ENCODE peak calls at places on chromosomes 4 and X, in seven cellular contexts. S is stomach, C is HCT116, P is transverse colon, R is upper lobe of left lung, N is SK-N-SH, W is sigmoid colon. B is an unnamed sample.

GRCh38 chrX:104647084-104647483 is 81.1 kb downstream of the IL1RAPL2 start:
- DNase-seq in C (no peak), S (no peak), P (no peak), W (no peak), R (no peak), N (no peak), B (no peak)

GRCh38 chr4:170589597-170590191 is 499.9 kb upstream of the AADAT start:
- DNase-seq in N (peak; percentile 41), P (no peak), S (no peak), C (peak; percentile 51), R (no peak), W (no peak), B (no peak)

GRCh38 chr4:85659626-85660213 is 184.8 kb downstream of the ARHGAP24 start:
- DNase-seq in C (no peak), R (no peak), N (no peak), W (no peak), P (no peak), S (no peak), B (no peak)

GRCh38 chr4:141636771-141637460 is 533 bp downstream of the IL15 start:
- DNase-seq in C (peak; percentile 18), R (peak; percentile 34), P (peak; percentile 64), N (peak; percentile 81), W (peak; percentile 67), S (peak; percentile 58), B (no peak)

GRCh38 chr4:157043131-157043530 is 32.8 kb upstream of the GLRB start:
- DNase-seq in P (no peak), W (no peak), N (peak; percentile 4), C (no peak), S (no peak), R (no peak), B (no peak)

GRCh38 chr4:176653406-176654220 is 139.1 kb downstream of the VEGFC start:
- DNase-seq in W (no peak), S (no peak), P (no peak), N (no peak), R (no peak), C (no peak), B (no peak)

GRCh38 chrX:17741123-17741511 is 3.8 kb downstream of the SCML1 start:
- DNase-seq in W (no peak), S (no peak), C (no peak), R (no peak), P (peak; percentile 22), N (no peak), B (no peak)

GRCh38 chrX:148043456-148043855 is 62.3 kb downstream of the FMR1NB start:
- DNase-seq in P (no peak), N (no peak), R (no peak), C (no peak), W (no peak), S (no peak), B (no peak)

GRCh38 chr4:5036239-5036638 is 15.0 kb upstream of the STK32B start:
- DNase-seq in R (no peak), P (no peak), S (no peak), W (no peak), C (no peak), N (no peak), B (no peak)

GRCh38 chrX:68732906-68733493 is 85.5 kb downstream of the STARD8 start:
- DNase-seq in R (peak; percentile 63), N (peak; percentile 69), S (peak; percentile 71), W (peak; percentile 78), P (peak; percentile 61), C (peak; percentile 35), B (no peak)

GRCh38 chr4:138269175-138269574 is 27.0 kb upstream of the SLC7A11 start:
- DNase-seq in W (no peak), P (no peak), N (no peak), C (no peak), S (no peak), R (no peak), B (no peak)

GRCh38 chrX:16665089-16665488 is 15.1 kb downstream of the S100G start:
- DNase-seq in C (no peak), W (no peak), S (no peak), N (no peak), P (no peak), R (no peak), B (no peak)

GRCh38 chr4:13530823-13531608 is 13.3 kb downstream of the NKX3-2 start:
- DNase-seq in S (no peak), C (no peak), W (peak; percentile 49), R (no peak), N (peak; percentile 22), P (no peak), B (no peak)

GRCh38 chr4:90293320-90293719 is 166.1 kb downstream of the CCSER1 start:
- DNase-seq in P (no peak), W (no peak), S (no peak), C (no peak), N (no peak), R (no peak), B (no peak)

GRCh38 chrX:109714340-109714958 is 18.6 kb downstream of the ACSL4 start:
- DNase-seq in N (no peak), W (no peak), P (no peak), S (no peak), R (no peak), C (peak; percentile 15), B (no peak)

GRCh38 chr4:155828628-155829027 is 37.4 kb downstream of the ASIC5 start:
- DNase-seq in P (no peak), W (no peak), S (no peak), N (no peak), R (no peak), C (no peak), B (no peak)

GRCh38 chr4:38275331-38275821 is 315.2 kb downstream of the PTTG2 start:
- DNase-seq in N (no peak), R (peak; percentile 87), P (no peak), S (no peak), W (no peak), C (peak; percentile 37), B (no peak)

GRCh38 chrX:69493193-69493592 is 10.9 kb upstream of the NALF2 start:
- DNase-seq in N (peak; percentile 45), C (peak; percentile 33), P (peak; percentile 22), S (peak; percentile 43), R (no peak), W (no peak), B (no peak)

GRCh38 chrX:150476183-150476699 is 92.2 kb upstream of the MTM1 start:
- DNase-seq in N (no peak), P (no peak), C (no peak), R (no peak), S (no peak), W (no peak), B (no peak)

GRCh38 chr4:2734618-2735017 is 21.5 kb downstream of the TNIP2 start:
- DNase-seq in C (no peak), R (no peak), S (no peak), N (no peak), P (no peak), W (no peak), B (no peak)

GRCh38 chr4:20512053-20512810 is 188.0 kb upstream of the PACRGL start:
- DNase-seq in S (no peak), W (no peak), N (no peak), C (no peak), R (no peak), P (no peak), B (no peak)

GRCh38 chrX:16022580-16023170 is 100.7 kb upstream of the GRPR start:
- DNase-seq in C (peak; percentile 15), P (no peak), W (no peak), R (no peak), S (no peak), N (no peak), B (no peak)

GRCh38 chr4:123588631-123589223 is 192.1 kb downstream of the SPRY1 start:
- DNase-seq in P (peak; percentile 18), R (no peak), S (no peak), C (no peak), W (no peak), N (no peak), B (no peak)

GRCh38 chrX:20514358-20514757 is 247.6 kb upstream of the RPS6KA3 start:
- DNase-seq in N (no peak), S (no peak), C (peak; percentile 58), P (no peak), R (peak; percentile 28), W (no peak), B (no peak)

GRCh38 chr4:109939153-109939552 is 26.5 kb downstream of the EGF start:
- DNase-seq in P (no peak), C (no peak), S (no peak), W (no peak), R (no peak), N (no peak), B (no peak)
- TF ChIP-seq POLR2AphosphoS5 in P (no peak), C (no peak), S (no peak), W (no peak), R (no peak), N (no peak), B (no peak)

DNA sequence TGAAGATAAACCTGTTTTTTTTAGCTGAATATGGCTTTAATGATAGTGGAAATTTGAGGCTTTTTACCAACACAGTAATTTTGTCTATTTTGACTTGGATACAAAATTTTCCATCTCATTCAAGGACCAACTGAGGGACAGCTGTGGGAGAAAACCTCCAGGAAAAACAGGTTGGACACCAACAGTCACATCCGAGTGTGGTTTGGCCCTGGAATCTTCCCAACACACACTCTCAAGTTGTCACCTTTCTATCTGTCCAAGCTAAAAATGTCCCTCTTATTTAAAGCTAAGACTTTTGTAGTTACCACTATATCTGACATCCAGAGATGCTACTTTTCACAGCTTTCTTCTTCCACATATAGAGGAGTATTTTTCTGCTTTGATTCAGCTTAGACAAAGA is 404.9 kb downstream of the PCDH7 start:
- DNase-seq in S (no peak), C (no peak), N (no peak), P (no peak), W (no peak), R (no peak), B (no peak)
- TF ChIP-seq CTCF in S (no peak), C (no peak), N (no peak), P (no peak), W (no peak), R (no peak), B (no peak)

DNA sequence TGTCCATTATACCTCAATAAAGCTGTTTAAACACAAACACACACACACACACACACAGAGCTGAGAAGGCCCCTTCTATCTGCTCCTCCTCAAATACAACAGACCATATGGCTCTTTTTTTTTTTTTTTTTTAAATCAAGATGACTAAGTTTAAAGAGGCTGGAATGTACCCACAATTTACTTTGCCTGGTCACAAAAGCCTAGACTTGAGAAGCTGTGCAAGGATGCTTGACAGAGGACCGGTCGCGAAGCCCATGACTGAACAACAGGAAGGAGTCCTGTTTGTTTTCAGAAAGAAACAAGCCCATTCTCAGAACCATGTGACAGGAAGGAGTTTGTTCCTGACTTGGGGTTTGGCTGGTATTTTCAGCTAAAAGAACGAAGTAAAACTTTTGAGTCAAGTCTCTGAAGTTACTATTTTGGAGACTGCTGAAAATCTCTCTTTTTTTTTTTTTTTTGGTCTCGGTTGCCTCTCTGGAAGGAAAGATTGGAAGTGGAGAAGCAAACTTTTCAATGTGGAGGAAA is 650.9 kb upstream of the TENM3 start:
- DNase-seq in P (no peak), N (no peak), R (no peak), C (no peak), S (no peak), W (no peak), B (no peak)
- TF ChIP-seq POLR2AphosphoS5 in P (no peak), N (no peak), R (no peak), C (no peak), S (no peak), W (no peak), B (no peak)

DNA sequence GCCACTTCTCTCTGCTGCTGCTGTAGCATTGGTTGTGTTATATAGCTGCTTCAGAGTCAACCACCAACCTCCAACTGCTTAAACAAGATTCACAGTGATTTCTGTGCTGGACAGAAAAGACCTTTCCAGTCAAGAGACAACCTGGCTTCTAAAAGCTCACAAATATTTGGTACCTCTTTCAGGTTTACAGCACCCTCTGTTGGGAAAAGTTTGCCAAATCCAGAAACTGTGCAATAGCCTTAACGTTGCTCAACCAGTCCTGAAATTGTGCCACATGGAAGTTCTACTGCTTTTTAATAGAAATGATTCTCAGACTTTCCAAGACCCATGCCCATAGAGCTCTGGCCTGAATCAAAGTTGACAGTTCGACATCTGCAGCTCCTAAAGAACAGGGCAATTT is 842.1 kb upstream of the HTR2C start:
- DNase-seq in W (no peak), C (peak; percentile 18), R (no peak), P (no peak), S (no peak), N (peak; percentile 15), B (no peak)
- TF ChIP-seq CTCF in W (no peak), C (peak; percentile 30), R (no peak), P (no peak), S (no peak), N (peak; percentile 47), B (no peak)

B was measured in esophagus muscularis mucosa.